ENCODE peak calls at places on chromosomes 11 and 22, in seven cellular contexts. B is neuronal stem cell, Z is IMR-90, Q is H9, C is mesendoderm, G is H1, V is trophoblast cell. A is an unnamed sample.

GRCh38 chr11:65796726-65797601 is 10.1 kb downstream of the OVOL1 start:
- DNase-seq in B (no peak), Z (peak), Q (no peak), C (no peak), G (no peak), V (no peak), A (peak)

GRCh38 chr11:73327812-73328364 is 19.8 kb downstream of the ARHGEF17 start:
- DNase-seq in B (no peak), Z (no peak), Q (no peak), C (no peak), G (no peak), V (no peak), A (no peak)

GRCh38 chr11:85137597-85137996 is 489.5 kb downstream of the DLG2 start:
- DNase-seq in B (no peak), Z (no peak), Q (no peak), C (no peak), G (no peak), V (no peak), A (no peak)

GRCh38 chr11:118892515-118892914 is 8.8 kb downstream of the CXCR5 start:
- DNase-seq in B (no peak), Z (no peak), Q (no peak), C (no peak), G (no peak), V (no peak), A (no peak)

GRCh38 chr11:104799251-104799650 is 99.0 kb downstream of the CASP12 start:
- DNase-seq in B (no peak), Z (no peak), Q (no peak), C (no peak), G (no peak), V (no peak), A (no peak)

GRCh38 chr11:40722179-40722795 is 737.2 kb downstream of the LRRC4C start:
- DNase-seq in B (peak), Z (peak), Q (peak), C (peak), G (no peak), V (no peak), A (peak)

GRCh38 chr11:43937434-43938411 is 4.7 kb upstream of the C11orf96 start:
- DNase-seq in B (no peak), Z (peak), Q (no peak), C (no peak), G (no peak), V (peak), A (peak)

GRCh38 chr11:110425751-110426545 is 3.8 kb upstream of the FDX1 start:
- DNase-seq in B (no peak), Z (peak), Q (no peak), C (no peak), G (no peak), V (peak), A (peak)

GRCh38 chr11:45036733-45037132 is 86.0 kb upstream of the TP53I11 start:
- DNase-seq in B (no peak), Z (no peak), Q (no peak), C (no peak), G (no peak), V (no peak), A (no peak)

GRCh38 chr22:50440544-50441249 is 34.1 kb downstream of the SBF1 start:
- DNase-seq in B (no peak), Z (no peak), Q (no peak), C (no peak), G (no peak), V (no peak), A (no peak)

GRCh38 chr22:50630376-50630775 is 2.4 kb upstream of the ARSA start:
- DNase-seq in B (no peak), Z (no peak), Q (no peak), C (no peak), G (no peak), V (no peak), A (no peak)

GRCh38 chr22:38412435-38413084 is 42.4 kb downstream of the KCNJ4 start:
- DNase-seq in B (no peak), Z (no peak), Q (peak), C (no peak), G (no peak), V (peak), A (no peak)

GRCh38 chr22:40707154-40707553 is 27.9 kb downstream of the MCHR1 start:
- DNase-seq in B (no peak), Z (no peak), Q (no peak), C (no peak), G (no peak), V (no peak), A (no peak)

GRCh38 chr11:63567044-63567840 is 4.1 kb upstream of the PLAAT2 start:
- DNase-seq in B (no peak), Z (peak), Q (peak), C (peak), G (no peak), V (peak), A (peak)

GRCh38 chr11:65718964-65719492 is 1.6 kb downstream of the RNASEH2C start:
- DNase-seq in B (no peak), Z (peak), Q (no peak), C (no peak), G (no peak), V (no peak), A (no peak)

GRCh38 chr22:40818192-40818746 is 877 bp downstream of the SLC25A17 start:
- DNase-seq in B (no peak), Z (no peak), Q (no peak), C (peak), G (no peak), V (no peak), A (no peak)

GRCh38 chr11:105611414-105611813 is 1.5 kb downstream of the GRIA4 start:
- DNase-seq in B (no peak), Z (no peak), Q (no peak), C (peak), G (no peak), V (no peak), A (peak)

GRCh38 chr11:65487467-65488272 is 11.2 kb upstream of the MALAT1 start:
- DNase-seq in B (peak), Z (peak), Q (peak), C (peak), G (peak), V (peak), A (peak)

GRCh38 chr22:30382340-30382739 is 4.9 kb downstream of the RNF215 start:
- DNase-seq in B (no peak), Z (no peak), Q (no peak), C (no peak), G (no peak), V (no peak), A (no peak)

GRCh38 chr11:87878373-87878779 is 296.9 kb downstream of the RAB38 start:
- DNase-seq in B (no peak), Z (peak), Q (no peak), C (peak), G (no peak), V (no peak), A (peak)

GRCh38 chr11:112564228-112564955 is 303.7 kb upstream of the PLET1 start:
- DNase-seq in B (no peak), Z (peak), Q (no peak), C (no peak), G (no peak), V (no peak), A (peak)

GRCh38 chr11:8807544-8808225 is 103.3 kb upstream of the AKIP1 start:
- DNase-seq in B (no peak), Z (peak), Q (no peak), C (no peak), G (no peak), V (no peak), A (peak)

GRCh38 chr11:24163146-24163545 is 333.7 kb upstream of the LUZP2 start:
- DNase-seq in B (no peak), Z (peak), Q (no peak), C (no peak), G (no peak), V (peak), A (peak)

GRCh38 chr11:86938900-86939880 is 16.0 kb downstream of the FZD4 start:
- DNase-seq in B (peak), Z (peak), Q (no peak), C (peak), G (no peak), V (no peak), A (peak)

GRCh38 chr11:46120711-46121327 is 435 bp downstream of the PHF21A start:
- DNase-seq in B (peak), Z (peak), Q (peak), C (peak), G (no peak), V (peak), A (peak)

GRCh38 chr11:952406-953385 is 27.0 kb downstream of the AP2A2 start:
- DNase-seq in B (no peak), Z (peak), Q (no peak), C (peak), G (no peak), V (peak), A (peak)

GRCh38 chr11:19597876-19598275 is 114.8 kb upstream of the NAV2 start:
- DNase-seq in B (no peak), Z (no peak), Q (peak), C (peak), G (no peak), V (peak), A (peak)

GRCh38 chr22:49838771-49839717 is 11.4 kb upstream of the BRD1 start:
- DNase-seq in B (no peak), Z (peak), Q (peak), C (peak), G (peak), V (peak), A (no peak)

GRCh38 chr11:17812286-17813187 is 78.0 kb downstream of the KCNC1 start:
- DNase-seq in B (no peak), Z (no peak), Q (no peak), C (no peak), G (no peak), V (peak), A (no peak)

GRCh38 chr11:8317164-8317563 is 53.5 kb upstream of the LMO1 start:
- DNase-seq in B (no peak), Z (peak), Q (no peak), C (no peak), G (no peak), V (no peak), A (no peak)

GRCh38 chr11:27615833-27616232 is 84.4 kb downstream of the BDNF start:
- DNase-seq in B (no peak), Z (no peak), Q (no peak), C (no peak), G (no peak), V (no peak), A (no peak)

GRCh38 chr22:27670701-27671412 is 130.7 kb downstream of the MN1 start:
- DNase-seq in B (peak), Z (no peak), Q (peak), C (peak), G (peak), V (no peak), A (peak)

GRCh38 chr11:104916442-104916841 is 18.2 kb upstream of the CASP12 start:
- DNase-seq in B (no peak), Z (peak), Q (no peak), C (no peak), G (no peak), V (no peak), A (peak)

GRCh38 chr11:93025558-93026255 is 56.3 kb downstream of the MTNR1B start:
- DNase-seq in B (no peak), Z (no peak), Q (no peak), C (no peak), G (no peak), V (no peak), A (no peak)

GRCh38 chr11:76763573-76764348 is 19.4 kb upstream of the TSKU start:
- DNase-seq in B (no peak), Z (peak), Q (no peak), C (no peak), G (no peak), V (no peak), A (peak)

GRCh38 chr11:69659591-69659990 is 15.6 kb downstream of the LTO1 start:
- DNase-seq in B (no peak), Z (no peak), Q (no peak), C (no peak), G (no peak), V (no peak), A (no peak)

GRCh38 chr11:69662021-69662698 is 13.0 kb downstream of the LTO1 start:
- DNase-seq in B (no peak), Z (no peak), Q (peak), C (peak), G (no peak), V (no peak), A (no peak)

GRCh38 chr11:69660001-69660500 is 15.1 kb downstream of the LTO1 start:
- DNase-seq in B (no peak), Z (no peak), Q (no peak), C (no peak), G (no peak), V (no peak), A (no peak)

GRCh38 chr11:69662806-69663205 is 12.3 kb downstream of the LTO1 start:
- DNase-seq in B (no peak), Z (no peak), Q (no peak), C (no peak), G (no peak), V (no peak), A (no peak)

DNA sequence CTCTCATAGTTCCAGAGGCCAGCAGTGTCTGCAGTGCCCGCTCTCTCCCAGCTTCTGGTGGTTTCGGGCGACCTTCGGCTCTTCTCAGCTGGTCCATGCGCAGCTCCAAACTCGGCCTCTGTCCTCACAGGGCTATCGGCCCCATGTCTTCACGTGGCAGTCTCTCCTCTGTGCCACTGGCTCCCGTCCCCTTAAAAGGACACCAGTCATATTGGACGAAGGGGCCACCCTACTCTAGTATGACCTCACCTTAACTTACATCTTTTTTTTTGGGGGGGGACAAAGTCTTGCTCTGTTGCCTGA is 13.8 kb downstream of the LTO1 start:
- DNase-seq in B (no peak), Z (no peak), Q (no peak), C (no peak), G (no peak), V (no peak), A (no peak)
- H4K8ac ChIP-seq in B (no peak), Z (no peak), Q (no peak), C (no peak), G (no peak), V (no peak), A (no peak)

DNA sequence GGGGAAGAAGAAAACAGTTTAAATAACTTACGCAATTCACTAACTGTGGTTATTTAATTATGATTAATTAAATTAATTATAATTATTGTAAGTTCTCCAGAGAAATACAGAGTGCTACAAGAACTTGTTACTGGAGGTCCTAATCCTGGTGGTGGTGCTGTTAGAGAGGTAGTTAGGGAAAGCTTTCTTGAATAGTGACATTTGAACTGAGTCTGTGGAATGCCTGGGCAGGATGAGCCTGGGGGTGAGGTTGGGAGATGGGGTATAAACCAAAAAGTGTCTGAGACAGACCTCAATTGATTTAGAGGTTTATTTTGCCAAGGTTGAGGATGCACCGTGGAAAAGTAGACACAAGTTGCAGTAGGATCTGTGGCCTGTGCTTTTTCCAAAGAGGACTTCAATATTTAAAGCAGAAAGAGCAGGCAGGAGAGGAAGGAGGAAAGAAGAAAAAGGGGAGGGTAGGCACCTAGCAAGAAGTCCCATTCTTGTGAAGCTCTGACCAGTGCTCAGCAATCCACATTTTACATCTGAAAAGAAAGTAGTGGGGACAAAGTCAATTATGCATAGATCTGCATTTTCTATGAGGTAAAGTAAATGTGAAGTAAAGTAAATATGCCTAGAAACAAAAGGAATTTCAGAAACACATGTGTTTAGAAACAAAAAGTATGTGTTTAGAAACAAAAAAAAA is 4.4 kb upstream of the ZNF202 start:
- DNase-seq in B (no peak), Z (no peak), Q (peak), C (peak), G (no peak), V (no peak), A (no peak)
- H4K8ac ChIP-seq in B (no peak), Z (no peak), Q (no peak), C (no peak), G (no peak), V (no peak), A (no peak)

DNA sequence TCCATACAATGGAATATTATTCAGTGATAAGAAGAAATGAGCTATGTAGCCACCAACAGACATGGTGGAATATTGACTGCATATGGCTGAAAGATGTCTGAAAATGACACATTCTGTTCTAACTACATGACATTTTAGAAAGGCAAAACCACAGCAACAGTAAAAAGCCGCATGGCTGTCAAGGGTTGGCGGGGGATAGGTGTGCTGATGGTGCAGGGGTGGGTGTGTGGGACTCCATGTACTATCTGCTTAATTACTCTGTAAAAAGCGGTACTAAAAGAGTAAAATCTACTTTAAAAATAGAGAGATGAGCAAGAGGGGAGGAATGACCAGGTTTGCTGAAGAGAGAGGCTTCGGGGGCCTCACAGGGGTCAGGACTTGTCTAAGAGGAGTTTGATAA is 16.7 kb upstream of the YPEL1 start:
- DNase-seq in B (no peak), Z (no peak), Q (no peak), C (no peak), G (no peak), V (no peak), A (no peak)
- H4K8ac ChIP-seq in B (no peak), Z (no peak), Q (no peak), C (no peak), G (no peak), V (no peak), A (no peak)

GRCh38 chr22:48592931-48593330 is 1234.7 kb downstream of the BRD1 start:
- DNase-seq in B (no peak), Z (no peak), Q (no peak), C (no peak), G (no peak), V (no peak), A (no peak)

GRCh38 chr22:48594016-48594756 is 1233.5 kb downstream of the BRD1 start:
- DNase-seq in B (no peak), Z (no peak), Q (no peak), C (no peak), G (no peak), V (no peak), A (no peak)

GRCh38 chr22:48594757-48595510 is 1232.7 kb downstream of the BRD1 start:
- DNase-seq in B (no peak), Z (no peak), Q (no peak), C (no peak), G (no peak), V (no peak), A (no peak)

GRCh38 chr22:48592488-48592887 is 1235.2 kb downstream of the BRD1 start:
- DNase-seq in B (no peak), Z (no peak), Q (no peak), C (no peak), G (no peak), V (no peak), A (no peak)

DNA sequence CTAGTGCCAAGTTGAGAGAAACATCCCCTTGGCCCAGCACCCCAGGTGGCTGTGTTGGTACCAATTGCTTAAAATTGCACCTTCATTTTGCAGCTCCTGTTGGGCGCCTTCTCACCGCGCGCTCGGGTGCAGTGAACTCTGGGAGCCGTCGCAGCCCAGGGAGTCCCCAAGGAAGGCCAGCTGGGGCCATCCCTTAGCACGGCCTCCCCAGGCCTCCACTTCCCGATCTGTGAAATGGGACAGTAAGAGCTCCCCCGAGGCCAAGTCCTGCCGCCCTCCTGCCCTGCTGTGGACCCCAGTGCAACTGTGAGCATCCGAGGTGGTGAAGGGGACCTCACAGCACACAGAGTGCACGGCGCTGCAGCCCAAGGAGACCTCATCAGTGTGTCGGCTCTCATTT is 1234.1 kb downstream of the BRD1 start:
- DNase-seq in B (no peak), Z (no peak), Q (no peak), C (no peak), G (no peak), V (no peak), A (no peak)
- H4K8ac ChIP-seq in B (no peak), Z (no peak), Q (no peak), C (no peak), G (no peak), V (no peak), A (no peak)

GRCh38 chr11:72294566-72295395 is 50.8 kb upstream of the PHOX2A start:
- DNase-seq in B (no peak), Z (no peak), Q (no peak), C (peak), G (no peak), V (no peak), A (no peak)

GRCh38 chr11:72292106-72292790 is 48.3 kb upstream of the PHOX2A start:
- DNase-seq in B (no peak), Z (no peak), Q (no peak), C (no peak), G (no peak), V (no peak), A (no peak)

GRCh38 chr11:72293391-72293790 is 49.4 kb upstream of the PHOX2A start:
- DNase-seq in B (no peak), Z (no peak), Q (no peak), C (no peak), G (no peak), V (no peak), A (no peak)

GRCh38 chr11:72295471-72295870 is 51.5 kb upstream of the PHOX2A start:
- DNase-seq in B (no peak), Z (no peak), Q (no peak), C (no peak), G (no peak), V (no peak), A (no peak)

GRCh38 chr11:72293910-72294533 is 50.0 kb upstream of the PHOX2A start:
- DNase-seq in B (no peak), Z (no peak), Q (no peak), C (no peak), G (no peak), V (no peak), A (no peak)
- H4K8ac ChIP-seq in B (no peak), Z (no peak), Q (no peak), C (no peak), G (no peak), V (no peak), A (no peak)